ENCODE peak calls at places on chromosomes 3 and 15, in seven cellular contexts. H is suprapubic skin, S is PC-9, N is GM12878, J is A549, I is cardiac muscle cell, Y is upper lobe of right lung. X is an unnamed sample.

GRCh38 chr3:156788846-156789245 is 37.3 kb upstream of the LEKR1 start:
- DNase-seq in H (no peak), S (no peak), N (no peak), J (no peak), I (no peak), Y (no peak), X (no peak)

GRCh38 chr3:44105571-44105970 is 136.1 kb upstream of the TOPAZ1 start:
- DNase-seq in H (no peak), S (no peak), N (no peak), J (no peak), I (no peak), Y (no peak), X (no peak)

GRCh38 chr3:183548262-183548769 is 7.2 kb downstream of the KLHL6 start:
- DNase-seq in H (no peak), S (peak; percentile 77), N (no peak), J (peak; percentile 46), I (peak; percentile 74), Y (no peak), X (peak; percentile 80)

GRCh38 chr15:41806291-41807181 is 21.4 kb upstream of the JMJD7 start:
- DNase-seq in H (no peak), S (peak; percentile 52), N (no peak), J (no peak), I (no peak), Y (no peak), X (peak; percentile 98)

GRCh38 chr15:88663216-88663615 is 24.4 kb downstream of the ISG20 start:
- DNase-seq in H (peak; percentile 61), S (no peak), N (no peak), J (no peak), I (peak; percentile 34), Y (no peak), X (no peak)

GRCh38 chr3:188439080-188439479 is 285.1 kb downstream of the LPP start:
- DNase-seq in H (no peak), S (no peak), N (no peak), J (no peak), I (no peak), Y (no peak), X (no peak)

GRCh38 chr15:43903864-43904290 is 77.1 kb downstream of the WDR76 start:
- DNase-seq in H (no peak), S (peak; percentile 54), N (peak; percentile 7), J (peak; percentile 48), I (peak; percentile 75), Y (no peak), X (peak; percentile 77)

GRCh38 chr15:57861805-57862586 is 155.5 kb downstream of the POLR2M start:
- DNase-seq in H (no peak), S (no peak), N (no peak), J (no peak), I (peak; percentile 75), Y (no peak), X (peak; percentile 45)

GRCh38 chr15:68739390-68740075 is 81.2 kb downstream of the ANP32A start:
- DNase-seq in H (no peak), S (no peak), N (no peak), J (no peak), I (peak; percentile 22), Y (no peak), X (no peak)

GRCh38 chr3:98770261-98771039 is 7.3 kb downstream of the ST3GAL6 start:
- DNase-seq in H (no peak), S (peak; percentile 44), N (peak; percentile 53), J (no peak), I (no peak), Y (no peak), X (no peak)

GRCh38 chr3:114519415-114519814 is 225.6 kb downstream of the TIGIT start:
- DNase-seq in H (no peak), S (peak; percentile 38), N (peak; percentile 26), J (peak; percentile 4), I (peak; percentile 95), Y (no peak), X (peak; percentile 29)

GRCh38 chr3:63576826-63577225 is 75.6 kb upstream of the SNTN start:
- DNase-seq in H (no peak), S (no peak), N (no peak), J (no peak), I (no peak), Y (no peak), X (peak; percentile 38)

GRCh38 chr3:111781561-111782446 is 77.3 kb upstream of the PHLDB2 start:
- DNase-seq in H (no peak), S (no peak), N (no peak), J (no peak), I (no peak), Y (no peak), X (no peak)

GRCh38 chr15:38308242-38308641 is 55.6 kb downstream of the SPRED1 start:
- DNase-seq in H (no peak), S (no peak), N (no peak), J (no peak), I (no peak), Y (no peak), X (no peak)

GRCh38 chr15:99432271-99433025 is 133.3 kb upstream of the MEF2A start:
- DNase-seq in H (peak; percentile 75), S (no peak), N (no peak), J (no peak), I (no peak), Y (peak; percentile 54), X (no peak)

GRCh38 chr15:51505251-51505650 is 117.3 kb downstream of the DMXL2 start:
- DNase-seq in H (no peak), S (no peak), N (no peak), J (no peak), I (no peak), Y (no peak), X (no peak)

GRCh38 chr15:56168394-56168793 is 75.3 kb downstream of the RFX7 start:
- DNase-seq in H (no peak), S (no peak), N (no peak), J (no peak), I (peak; percentile 25), Y (no peak), X (peak; percentile 31)

DNA sequence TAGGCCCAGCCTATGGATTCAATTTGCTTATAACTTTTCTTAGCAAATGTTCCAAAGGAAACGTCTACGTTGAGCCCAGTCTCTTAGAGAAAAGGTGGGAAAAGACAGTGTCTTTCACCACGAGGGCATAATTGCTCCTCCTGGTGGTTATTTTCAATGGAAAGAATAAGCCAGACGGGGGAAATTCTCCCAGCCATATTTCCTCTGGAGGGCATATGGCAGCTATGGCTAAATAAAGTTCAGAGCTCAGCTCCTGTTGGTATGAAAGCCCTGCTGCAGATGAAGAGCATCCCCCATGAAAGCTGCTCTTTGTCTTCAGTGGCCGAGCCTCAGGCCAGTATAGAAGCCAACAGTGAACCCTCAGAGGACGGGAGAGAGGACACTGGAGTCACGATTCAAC is 297.9 kb downstream of the RYR3 start:
- DNase-seq in H (no peak), S (no peak), N (no peak), J (no peak), I (no peak), Y (no peak), X (no peak)
- TF ChIP-seq CTCF in H (no peak), S (peak; percentile 38), N (no peak), J (peak; percentile 43), I (no peak), Y (no peak), X (no peak)

GRCh38 chr3:155704041-155704440 is 40.8 kb downstream of the PLCH1 start:
- DNase-seq in H (no peak), S (no peak), N (no peak), J (no peak), I (no peak), Y (no peak), X (no peak)

GRCh38 chr3:155701882-155702465 is 42.9 kb downstream of the PLCH1 start:
- DNase-seq in H (no peak), S (no peak), N (no peak), J (peak; percentile 36), I (peak; percentile 69), Y (no peak), X (peak; percentile 41)

GRCh38 chr3:155702745-155703581 is 41.9 kb downstream of the PLCH1 start:
- DNase-seq in H (no peak), S (no peak), N (no peak), J (no peak), I (no peak), Y (peak; percentile 67), X (no peak)

GRCh38 chr3:155704771-155705559 is 39.9 kb downstream of the PLCH1 start:
- DNase-seq in H (no peak), S (no peak), N (no peak), J (no peak), I (peak; percentile 64), Y (no peak), X (no peak)
- H3K27ac ChIP-seq in H (peak overlapping the region; percentile 9), S (no peak overlapping the region), N (no peak overlapping the region), J (no peak overlapping the region), I (peak overlapping the region; percentile 18), Y (no peak overlapping the region), X (no peak overlapping the region)

DNA sequence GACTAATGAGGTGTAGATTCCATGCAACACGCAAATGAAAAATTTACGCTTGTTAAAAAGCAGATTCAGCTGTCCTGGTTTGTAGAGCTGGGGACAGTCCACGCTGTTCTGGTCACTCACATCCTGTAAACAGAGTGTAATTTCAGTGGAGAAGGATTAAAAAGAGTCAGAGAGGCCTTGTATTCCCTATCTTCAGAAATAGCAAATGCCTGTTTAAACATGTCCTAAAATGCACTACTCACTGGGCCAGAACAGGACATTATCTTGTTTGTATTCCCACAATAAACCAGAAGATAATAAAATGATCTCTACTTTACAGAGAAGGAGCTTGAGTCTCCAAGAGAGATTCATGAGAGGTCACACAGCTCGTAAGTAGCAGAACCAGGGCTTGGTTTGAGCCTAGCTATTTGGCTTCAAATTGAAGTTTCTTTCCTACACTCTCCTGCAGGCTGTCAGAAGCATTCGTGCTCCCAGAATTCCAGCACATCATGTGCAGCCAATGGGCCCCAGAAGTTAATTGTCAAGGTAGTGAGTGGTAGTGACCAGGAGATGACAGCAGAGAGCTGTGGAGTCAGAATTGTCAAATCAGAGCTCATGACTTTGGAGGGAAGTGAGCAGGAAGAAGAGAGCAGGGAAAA is 242.5 kb downstream of the ATP8B4 start:
- DNase-seq in H (no peak), S (no peak), N (no peak), J (no peak), I (peak; percentile 38), Y (no peak), X (no peak)
- TF ChIP-seq CTCF in H (peak; percentile 14), S (no peak), N (peak; percentile 37), J (peak; percentile 13), I (peak; percentile 25), Y (peak; percentile 42), X (no peak)

GRCh38 chr15:90153658-90154057 is 47.5 kb upstream of the SEMA4B start:
- DNase-seq in H (no peak), S (no peak), N (no peak), J (no peak), I (no peak), Y (no peak), X (no peak)
- H3K27ac ChIP-seq in H (no peak overlapping the region), S (no peak overlapping the region), N (no peak overlapping the region), J (peak overlapping the region; percentile 77), I (no peak overlapping the region), Y (no peak overlapping the region), X (no peak overlapping the region)

X was measured in RWPE1.